ENCODE peak calls at places on chromosomes 13 and 19, in four cellular contexts. One of them, this sample, is unnamed.

GRCh38 chr19:2636142-2636896 is 66.2 kb downstream of the GNG7 start:
- DNase-seq in NCI-H1105 treated with DMSO at 0.1 percent for 48 hours: no peak
- DNase-seq in activated naive CD4-positive, alpha-beta T cell treated with Interleukin-2 at 50 U/mL for 16 hours: no peak
- DNase-seq in right atrium auricular region: no peak
- DNase-seq in this sample: no peak

GRCh38 chr19:18543814-18544475 is 572 bp upstream of the FKBP8 start:
- DNase-seq in NCI-H1105 treated with DMSO at 0.1 percent for 48 hours: no peak
- DNase-seq in activated naive CD4-positive, alpha-beta T cell treated with Interleukin-2 at 50 U/mL for 16 hours: peak
- DNase-seq in right atrium auricular region: peak
- DNase-seq in this sample: peak

GRCh38 chr19:17703823-17704463 is 15.3 kb upstream of the MAP1S start:
- DNase-seq in NCI-H1105 treated with DMSO at 0.1 percent for 48 hours: no peak
- DNase-seq in activated naive CD4-positive, alpha-beta T cell treated with Interleukin-2 at 50 U/mL for 16 hours: peak
- DNase-seq in right atrium auricular region: peak
- DNase-seq in this sample: peak

GRCh38 chr19:8815780-8816179 is 16.3 kb downstream of the ZNF558 start:
- DNase-seq in NCI-H1105 treated with DMSO at 0.1 percent for 48 hours: no peak
- DNase-seq in activated naive CD4-positive, alpha-beta T cell treated with Interleukin-2 at 50 U/mL for 16 hours: no peak
- DNase-seq in right atrium auricular region: no peak
- DNase-seq in this sample: no peak

GRCh38 chr13:32639502-32640105 is 53.4 kb downstream of the PDS5B start:
- DNase-seq in NCI-H1105 treated with DMSO at 0.1 percent for 48 hours: peak
- DNase-seq in activated naive CD4-positive, alpha-beta T cell treated with Interleukin-2 at 50 U/mL for 16 hours: peak
- DNase-seq in right atrium auricular region: peak
- DNase-seq in this sample: peak

GRCh38 chr19:44741841-44742352 is 6.6 kb upstream of the BCL3 start:
- DNase-seq in NCI-H1105 treated with DMSO at 0.1 percent for 48 hours: peak
- DNase-seq in activated naive CD4-positive, alpha-beta T cell treated with Interleukin-2 at 50 U/mL for 16 hours: no peak
- DNase-seq in right atrium auricular region: peak
- DNase-seq in this sample: no peak

GRCh38 chr19:19347401-19347800 is 26.8 kb downstream of the MAU2 start:
- DNase-seq in NCI-H1105 treated with DMSO at 0.1 percent for 48 hours: no peak
- DNase-seq in activated naive CD4-positive, alpha-beta T cell treated with Interleukin-2 at 50 U/mL for 16 hours: no peak
- DNase-seq in right atrium auricular region: no peak
- DNase-seq in this sample: no peak

GRCh38 chr13:30307194-30307965 is at the start of gene KATNAL1:
- DNase-seq in NCI-H1105 treated with DMSO at 0.1 percent for 48 hours: peak
- DNase-seq in activated naive CD4-positive, alpha-beta T cell treated with Interleukin-2 at 50 U/mL for 16 hours: peak
- DNase-seq in right atrium auricular region: peak
- DNase-seq in this sample: peak

GRCh38 chr13:44715287-44716224 is 139.4 kb upstream of the TSC22D1 start:
- DNase-seq in NCI-H1105 treated with DMSO at 0.1 percent for 48 hours: peak
- DNase-seq in activated naive CD4-positive, alpha-beta T cell treated with Interleukin-2 at 50 U/mL for 16 hours: no peak
- DNase-seq in right atrium auricular region: no peak
- DNase-seq in this sample: no peak

GRCh38 chr19:7534531-7534980 is 961 bp upstream of the PNPLA6 start:
- DNase-seq in NCI-H1105 treated with DMSO at 0.1 percent for 48 hours: peak
- DNase-seq in activated naive CD4-positive, alpha-beta T cell treated with Interleukin-2 at 50 U/mL for 16 hours: peak
- DNase-seq in right atrium auricular region: peak
- DNase-seq in this sample: peak

GRCh38 chr19:50008532-50008931 is 16.6 kb downstream of the VRK3 start:
- DNase-seq in NCI-H1105 treated with DMSO at 0.1 percent for 48 hours: no peak
- DNase-seq in activated naive CD4-positive, alpha-beta T cell treated with Interleukin-2 at 50 U/mL for 16 hours: no peak
- DNase-seq in right atrium auricular region: no peak
- DNase-seq in this sample: no peak

GRCh38 chr13:102680133-102680717 is 14.6 kb downstream of the METTL21C start:
- DNase-seq in NCI-H1105 treated with DMSO at 0.1 percent for 48 hours: no peak
- DNase-seq in activated naive CD4-positive, alpha-beta T cell treated with Interleukin-2 at 50 U/mL for 16 hours: no peak
- DNase-seq in right atrium auricular region: no peak
- DNase-seq in this sample: no peak

GRCh38 chr19:53388168-53388567 is 6.8 kb upstream of the ZNF765 start:
- DNase-seq in NCI-H1105 treated with DMSO at 0.1 percent for 48 hours: no peak
- DNase-seq in activated naive CD4-positive, alpha-beta T cell treated with Interleukin-2 at 50 U/mL for 16 hours: no peak
- DNase-seq in right atrium auricular region: no peak
- DNase-seq in this sample: no peak

GRCh38 chr13:76792680-76793334 is 93.4 kb downstream of the KCTD12 start:
- DNase-seq in NCI-H1105 treated with DMSO at 0.1 percent for 48 hours: no peak
- DNase-seq in activated naive CD4-positive, alpha-beta T cell treated with Interleukin-2 at 50 U/mL for 16 hours: no peak
- DNase-seq in right atrium auricular region: no peak
- DNase-seq in this sample: no peak

GRCh38 chr19:55649579-55650557 is 1.9 kb downstream of the CCDC106 start:
- DNase-seq in NCI-H1105 treated with DMSO at 0.1 percent for 48 hours: no peak
- DNase-seq in activated naive CD4-positive, alpha-beta T cell treated with Interleukin-2 at 50 U/mL for 16 hours: no peak
- DNase-seq in right atrium auricular region: no peak
- DNase-seq in this sample: no peak

GRCh38 chr13:95201814-95202521 is 99.3 kb downstream of the ABCC4 start:
- DNase-seq in NCI-H1105 treated with DMSO at 0.1 percent for 48 hours: no peak
- DNase-seq in activated naive CD4-positive, alpha-beta T cell treated with Interleukin-2 at 50 U/mL for 16 hours: no peak
- DNase-seq in right atrium auricular region: no peak
- DNase-seq in this sample: no peak

GRCh38 chr19:12922959-12923358 is 3.9 kb upstream of the SYCE2 start:
- DNase-seq in NCI-H1105 treated with DMSO at 0.1 percent for 48 hours: no peak
- DNase-seq in activated naive CD4-positive, alpha-beta T cell treated with Interleukin-2 at 50 U/mL for 16 hours: no peak
- DNase-seq in right atrium auricular region: no peak
- DNase-seq in this sample: no peak

GRCh38 chr13:107234315-107234714 is 666.4 kb upstream of the ARGLU1 start:
- DNase-seq in NCI-H1105 treated with DMSO at 0.1 percent for 48 hours: no peak
- DNase-seq in activated naive CD4-positive, alpha-beta T cell treated with Interleukin-2 at 50 U/mL for 16 hours: no peak
- DNase-seq in right atrium auricular region: no peak
- DNase-seq in this sample: no peak

GRCh38 chr19:23868630-23869029 is 46.1 kb upstream of the ZNF726 start:
- DNase-seq in NCI-H1105 treated with DMSO at 0.1 percent for 48 hours: no peak
- DNase-seq in activated naive CD4-positive, alpha-beta T cell treated with Interleukin-2 at 50 U/mL for 16 hours: no peak
- DNase-seq in right atrium auricular region: no peak
- DNase-seq in this sample: no peak

GRCh38 chr13:94110011-94110410 is 369.5 kb downstream of the DCT start:
- DNase-seq in NCI-H1105 treated with DMSO at 0.1 percent for 48 hours: no peak
- DNase-seq in activated naive CD4-positive, alpha-beta T cell treated with Interleukin-2 at 50 U/mL for 16 hours: no peak
- DNase-seq in right atrium auricular region: no peak
- DNase-seq in this sample: no peak

GRCh38 chr13:67158903-67159302 is 71.2 kb downstream of the PCDH9 start:
- DNase-seq in NCI-H1105 treated with DMSO at 0.1 percent for 48 hours: no peak
- DNase-seq in activated naive CD4-positive, alpha-beta T cell treated with Interleukin-2 at 50 U/mL for 16 hours: no peak
- DNase-seq in right atrium auricular region: no peak
- DNase-seq in this sample: no peak

GRCh38 chr13:51738226-51738905 is 65.6 kb downstream of the DHRS12 start:
- DNase-seq in NCI-H1105 treated with DMSO at 0.1 percent for 48 hours: no peak
- DNase-seq in activated naive CD4-positive, alpha-beta T cell treated with Interleukin-2 at 50 U/mL for 16 hours: no peak
- DNase-seq in right atrium auricular region: no peak
- DNase-seq in this sample: no peak

GRCh38 chr13:95343944-95344343 is 42.7 kb upstream of the ABCC4 start:
- DNase-seq in NCI-H1105 treated with DMSO at 0.1 percent for 48 hours: no peak
- DNase-seq in activated naive CD4-positive, alpha-beta T cell treated with Interleukin-2 at 50 U/mL for 16 hours: no peak
- DNase-seq in right atrium auricular region: no peak
- DNase-seq in this sample: no peak

GRCh38 chr19:678791-679388 is 2.7 kb downstream of the FSTL3 start:
- DNase-seq in NCI-H1105 treated with DMSO at 0.1 percent for 48 hours: no peak
- DNase-seq in activated naive CD4-positive, alpha-beta T cell treated with Interleukin-2 at 50 U/mL for 16 hours: no peak
- DNase-seq in right atrium auricular region: no peak
- DNase-seq in this sample: no peak

GRCh38 chr13:31374682-31375081 is 174.9 kb downstream of the B3GLCT start:
- DNase-seq in NCI-H1105 treated with DMSO at 0.1 percent for 48 hours: no peak
- DNase-seq in activated naive CD4-positive, alpha-beta T cell treated with Interleukin-2 at 50 U/mL for 16 hours: no peak
- DNase-seq in right atrium auricular region: no peak
- DNase-seq in this sample: no peak

GRCh38 chr13:23386533-23386932 is 47.0 kb downstream of the SACS start:
- DNase-seq in NCI-H1105 treated with DMSO at 0.1 percent for 48 hours: no peak
- DNase-seq in activated naive CD4-positive, alpha-beta T cell treated with Interleukin-2 at 50 U/mL for 16 hours: no peak
- DNase-seq in right atrium auricular region: no peak
- DNase-seq in this sample: no peak

GRCh38 chr13:27599845-27600553 is 20.3 kb downstream of the LNX2 start:
- DNase-seq in NCI-H1105 treated with DMSO at 0.1 percent for 48 hours: no peak
- DNase-seq in activated naive CD4-positive, alpha-beta T cell treated with Interleukin-2 at 50 U/mL for 16 hours: no peak
- DNase-seq in right atrium auricular region: no peak
- DNase-seq in this sample: no peak

GRCh38 chr13:77975358-77976042 is 56.9 kb upstream of the EDNRB start:
- DNase-seq in NCI-H1105 treated with DMSO at 0.1 percent for 48 hours: no peak
- DNase-seq in activated naive CD4-positive, alpha-beta T cell treated with Interleukin-2 at 50 U/mL for 16 hours: no peak
- DNase-seq in right atrium auricular region: no peak
- DNase-seq in this sample: no peak

GRCh38 chr19:10424011-10424637 is 3.8 kb downstream of the PDE4A start:
- DNase-seq in NCI-H1105 treated with DMSO at 0.1 percent for 48 hours: peak
- DNase-seq in activated naive CD4-positive, alpha-beta T cell treated with Interleukin-2 at 50 U/mL for 16 hours: peak
- DNase-seq in right atrium auricular region: peak
- DNase-seq in this sample: peak

GRCh38 chr19:8128551-8128950 is 20.8 kb downstream of the FBN3 start:
- DNase-seq in NCI-H1105 treated with DMSO at 0.1 percent for 48 hours: no peak
- DNase-seq in activated naive CD4-positive, alpha-beta T cell treated with Interleukin-2 at 50 U/mL for 16 hours: no peak
- DNase-seq in right atrium auricular region: no peak
- DNase-seq in this sample: no peak

GRCh38 chr19:2352121-2352520 is 7.9 kb upstream of the TMPRSS9 start:
- DNase-seq in NCI-H1105 treated with DMSO at 0.1 percent for 48 hours: no peak
- DNase-seq in activated naive CD4-positive, alpha-beta T cell treated with Interleukin-2 at 50 U/mL for 16 hours: no peak
- DNase-seq in right atrium auricular region: no peak
- DNase-seq in this sample: no peak

This sample was measured in MM.1S.